ENCODE peak calls at places on chromosomes 4 and X, in ten cellular contexts. E is thoracic aorta; H is H9; O is fibroblast of the conjunctiva; B is stimulated activated CD8-positive, alpha-beta memory T cell treated with anti-CD3 and anti-CD28 coated beads, Interleukin-4, amount 100 ng/mL, for 24 hours; A is D341Med; G is NCI-H774; L is lung; Z is hepatic stellate cell; K is substantia nigra. J is an unnamed sample.

GRCh38 chr4:41216294-41217019 is 2.1 kb upstream of the APBB2 start:
- DNase-seq in K (no peak), O (peak), B (peak), E (no peak), A (peak), G (peak), Z (peak), L (peak), H (peak), J (peak)

GRCh38 chr4:26806331-26806730 is 54.3 kb upstream of the STIM2 start:
- DNase-seq in E (no peak), K (no peak), H (no peak), O (no peak), Z (no peak), L (no peak), G (no peak), B (no peak), A (no peak), J (no peak)

GRCh38 chr4:151371045-151371605 is 37.9 kb upstream of the FHIP1A start:
- DNase-seq in L (no peak), O (no peak), E (no peak), H (no peak), G (no peak), Z (no peak), A (no peak), B (no peak), K (no peak), J (no peak)

GRCh38 chrX:68196939-68197791 is 236.1 kb downstream of the OPHN1 start:
- DNase-seq in A (peak), B (peak), E (no peak), O (peak), Z (peak), K (peak), L (no peak), H (peak), G (peak), J (peak)

GRCh38 chrX:131332331-131332730 is 43.2 kb upstream of the IGSF1 start:
- DNase-seq in K (no peak), H (no peak), L (no peak), Z (no peak), E (no peak), A (no peak), B (no peak), O (no peak), G (no peak), J (no peak)

GRCh38 chrX:134075894-134076718 is 90.7 kb upstream of the GPC3 start:
- DNase-seq in H (no peak), A (no peak), K (no peak), O (no peak), L (no peak), G (no peak), E (no peak), Z (no peak), B (no peak), J (no peak)

GRCh38 chrX:12946838-12947544 is 27.9 kb upstream of the TMSB4X start:
- DNase-seq in H (peak), A (peak), Z (peak), K (peak), E (no peak), L (peak), O (peak), B (peak), G (peak), J (peak)

GRCh38 chr4:19213388-19213787 is 1038.3 kb upstream of the SLIT2 start:
- DNase-seq in H (no peak), L (no peak), B (no peak), G (no peak), K (no peak), Z (no peak), O (no peak), A (peak), E (no peak), J (no peak)

GRCh38 chrX:88135735-88136134 is 611.3 kb upstream of the CPXCR1 start:
- DNase-seq in K (no peak), B (no peak), A (no peak), L (no peak), G (peak), E (no peak), Z (no peak), H (no peak), O (no peak), J (no peak)

GRCh38 chr4:183438458-183439113 is 5.8 kb upstream of the CDKN2AIP start:
- DNase-seq in B (no peak), L (peak), K (no peak), G (no peak), E (no peak), A (no peak), Z (peak), H (no peak), O (no peak), J (no peak)

GRCh38 chr4:19329077-19329476 is 922.6 kb upstream of the SLIT2 start:
- DNase-seq in B (no peak), H (no peak), E (no peak), G (no peak), Z (no peak), A (no peak), L (no peak), K (no peak), O (no peak), J (no peak)

GRCh38 chr4:1309261-1310010 is 19.7 kb downstream of the MAEA start:
- DNase-seq in G (no peak), Z (peak), A (no peak), L (peak), E (peak), H (peak), B (peak), K (peak), O (peak), J (peak)

GRCh38 chr4:149555146-149555545 is 260.5 kb downstream of the IQCM start:
- DNase-seq in O (no peak), Z (no peak), H (no peak), E (no peak), A (no peak), K (no peak), B (no peak), G (no peak), L (no peak), J (no peak)

GRCh38 chr4:165537028-165537648 is 158.3 kb downstream of the CPE start:
- DNase-seq in Z (peak), G (peak), O (peak), K (no peak), L (no peak), A (peak), E (no peak), H (no peak), B (no peak), J (no peak)

GRCh38 chr4:6258741-6259140 is 10.9 kb upstream of the WFS1 start:
- DNase-seq in B (no peak), G (no peak), L (no peak), H (no peak), O (no peak), Z (no peak), E (no peak), K (no peak), A (no peak), J (no peak)

GRCh38 chrX:97332963-97333362 is 449.3 kb downstream of the RPA4 start:
- DNase-seq in O (no peak), A (no peak), Z (peak), L (no peak), E (no peak), K (no peak), G (no peak), B (no peak), H (no peak), J (no peak)

GRCh38 chr4:10063544-10064300 is 42.4 kb upstream of the SLC2A9 start:
- DNase-seq in K (peak), Z (no peak), E (peak), L (peak), A (peak), B (no peak), H (peak), G (no peak), O (peak), J (peak)

GRCh38 chr4:56786955-56787354 is 34.5 kb downstream of the SPINK2 start:
- DNase-seq in Z (peak), O (peak), H (no peak), A (peak), G (no peak), L (peak), E (no peak), K (no peak), B (no peak), J (peak)

GRCh38 chr4:88747351-88747750 is 49.7 kb upstream of the NAP1L5 start:
- DNase-seq in G (no peak), E (no peak), O (no peak), L (no peak), H (no peak), B (no peak), Z (no peak), K (no peak), A (peak), J (no peak)

GRCh38 chr4:88604978-88605678 is 12.8 kb downstream of the HERC3 start:
- DNase-seq in Z (no peak), L (no peak), E (no peak), H (no peak), O (no peak), A (no peak), G (no peak), K (no peak), B (no peak), J (no peak)

GRCh38 chrX:1466971-1467561 is 14.4 kb upstream of the ASMTL start:
- DNase-seq in O (no peak), A (no peak), E (no peak), K (no peak), Z (no peak), B (no peak), L (peak), H (peak), G (no peak), J (no peak)

GRCh38 chr4:51842167-51842553 is 793 bp upstream of the DCUN1D4 start:
- DNase-seq in G (no peak), E (peak), L (no peak), Z (peak), O (no peak), K (no peak), A (no peak), H (no peak), B (no peak), J (peak)

GRCh38 chr4:76723916-76724315 is 174.0 kb downstream of the SOWAHB start:
- DNase-seq in Z (no peak), H (no peak), A (no peak), K (no peak), G (no peak), L (no peak), B (no peak), E (no peak), O (peak), J (no peak)

GRCh38 chr4:98706200-98706813 is 47.9 kb upstream of the TSPAN5 start:
- DNase-seq in K (no peak), L (no peak), G (no peak), O (no peak), E (no peak), B (no peak), Z (no peak), H (no peak), A (no peak), J (no peak)

GRCh38 chr4:23923141-23923540 is 33.3 kb upstream of the PPARGC1A start:
- DNase-seq in K (no peak), O (no peak), G (peak), L (no peak), H (no peak), Z (no peak), E (no peak), B (no peak), A (no peak), J (no peak)

GRCh38 chr4:21628916-21629315 is 319.7 kb downstream of the KCNIP4 start:
- DNase-seq in K (no peak), G (no peak), O (no peak), L (no peak), Z (no peak), A (no peak), E (no peak), B (no peak), H (no peak), J (no peak)

GRCh38 chr4:91086008-91086407 is 958.8 kb downstream of the CCSER1 start:
- DNase-seq in E (no peak), B (no peak), Z (no peak), L (no peak), A (no peak), G (no peak), H (no peak), K (no peak), O (no peak), J (no peak)

GRCh38 chrX:54473993-54474859 is 21.8 kb downstream of the FGD1 start:
- DNase-seq in L (no peak), O (no peak), Z (no peak), A (no peak), H (no peak), E (no peak), K (no peak), B (no peak), G (no peak), J (no peak)

J was measured in BE2C.